ENCODE peak calls at places on chromosome 16, in seven cellular contexts. One of them, this sample, is unnamed.
A peak's percentile ranks its signal among the peaks of the same experiment; 100 is the strongest.

GRCh38 chr16:19835989-19836421 is 48.6 kb downstream of the GPRC5B start:
- DNase-seq in BE2C: no peak
- DNase-seq in adrenal gland: no peak
- DNase-seq in kidney epithelial cell: no peak
- DNase-seq in left lung: no peak
- DNase-seq in epithelial cell of proximal tubule: no peak
- DNase-seq in mammary epithelial cell: no peak
- DNase-seq in this sample: no peak

GRCh38 chr16:47851026-47851610 is 304.7 kb downstream of the ABCC12 start:
- DNase-seq in BE2C: no peak
- DNase-seq in adrenal gland: no peak
- DNase-seq in kidney epithelial cell: no peak
- DNase-seq in left lung: no peak
- DNase-seq in epithelial cell of proximal tubule: no peak
- DNase-seq in mammary epithelial cell: peak; percentile 50
- DNase-seq in this sample: peak; percentile 48

GRCh38 chr16:49399594-49400364 is 26.2 kb downstream of the C16orf78 start:
- DNase-seq in BE2C: no peak
- DNase-seq in adrenal gland: no peak
- DNase-seq in kidney epithelial cell: no peak
- DNase-seq in left lung: no peak
- DNase-seq in epithelial cell of proximal tubule: no peak
- DNase-seq in mammary epithelial cell: no peak
- DNase-seq in this sample: peak; percentile 21

GRCh38 chr16:20598832-20599469 is 22.8 kb upstream of the ACSM2B start:
- DNase-seq in BE2C: no peak
- DNase-seq in adrenal gland: no peak
- DNase-seq in kidney epithelial cell: no peak
- DNase-seq in left lung: no peak
- DNase-seq in epithelial cell of proximal tubule: no peak
- DNase-seq in mammary epithelial cell: no peak
- DNase-seq in this sample: no peak

GRCh38 chr16:4690946-4691665 is 2.3 kb upstream of the NUDT16L1 start:
- DNase-seq in BE2C: no peak
- DNase-seq in adrenal gland: peak; percentile 22
- DNase-seq in kidney epithelial cell: no peak
- DNase-seq in left lung: no peak
- DNase-seq in epithelial cell of proximal tubule: no peak
- DNase-seq in mammary epithelial cell: no peak
- DNase-seq in this sample: no peak

GRCh38 chr16:49335828-49336227 is 37.8 kb upstream of the C16orf78 start:
- DNase-seq in BE2C: no peak
- DNase-seq in adrenal gland: no peak
- DNase-seq in kidney epithelial cell: no peak
- DNase-seq in left lung: no peak
- DNase-seq in epithelial cell of proximal tubule: no peak
- DNase-seq in mammary epithelial cell: no peak
- DNase-seq in this sample: no peak

GRCh38 chr16:27503662-27504061 is 46.1 kb downstream of the GTF3C1 start:
- DNase-seq in BE2C: no peak
- DNase-seq in adrenal gland: no peak
- DNase-seq in kidney epithelial cell: no peak
- DNase-seq in left lung: no peak
- DNase-seq in epithelial cell of proximal tubule: no peak
- DNase-seq in mammary epithelial cell: peak; percentile 54
- DNase-seq in this sample: no peak

GRCh38 chr16:48158296-48158695 is 2.5 kb upstream of the ABCC12 start:
- DNase-seq in BE2C: no peak
- DNase-seq in adrenal gland: no peak
- DNase-seq in kidney epithelial cell: peak; percentile 54
- DNase-seq in left lung: no peak
- DNase-seq in epithelial cell of proximal tubule: peak; percentile 30
- DNase-seq in mammary epithelial cell: peak; percentile 93
- DNase-seq in this sample: no peak

GRCh38 chr16:86846136-86846535 is 267.8 kb downstream of the FOXL1 start:
- DNase-seq in BE2C: no peak
- DNase-seq in adrenal gland: no peak
- DNase-seq in kidney epithelial cell: no peak
- DNase-seq in left lung: no peak
- DNase-seq in epithelial cell of proximal tubule: no peak
- DNase-seq in mammary epithelial cell: no peak
- DNase-seq in this sample: no peak

GRCh38 chr16:79589495-79590134 is 10.9 kb downstream of the MAF start:
- DNase-seq in BE2C: no peak
- DNase-seq in adrenal gland: no peak
- DNase-seq in kidney epithelial cell: no peak
- DNase-seq in left lung: no peak
- DNase-seq in epithelial cell of proximal tubule: no peak
- DNase-seq in mammary epithelial cell: no peak
- DNase-seq in this sample: no peak

GRCh38 chr16:59597269-59597668 is 863.2 kb upstream of the GOT2 start:
- DNase-seq in BE2C: no peak
- DNase-seq in adrenal gland: no peak
- DNase-seq in kidney epithelial cell: no peak
- DNase-seq in left lung: no peak
- DNase-seq in epithelial cell of proximal tubule: no peak
- DNase-seq in mammary epithelial cell: peak; percentile 3
- DNase-seq in this sample: no peak

GRCh38 chr16:72203401-72203800 is 31.4 kb upstream of the PMFBP1 start:
- DNase-seq in BE2C: no peak
- DNase-seq in adrenal gland: peak; percentile 65
- DNase-seq in kidney epithelial cell: no peak
- DNase-seq in left lung: peak; percentile 42
- DNase-seq in epithelial cell of proximal tubule: no peak
- DNase-seq in mammary epithelial cell: peak; percentile 37
- DNase-seq in this sample: no peak

GRCh38 chr16:29757950-29758466 is 12.2 kb upstream of the C16orf54 start:
- DNase-seq in BE2C: no peak
- DNase-seq in adrenal gland: peak; percentile 28
- DNase-seq in kidney epithelial cell: peak; percentile 37
- DNase-seq in left lung: no peak
- DNase-seq in epithelial cell of proximal tubule: peak; percentile 37
- DNase-seq in mammary epithelial cell: no peak
- DNase-seq in this sample: no peak

GRCh38 chr16:80806957-80807356 is 2.6 kb upstream of the CDYL2 start:
- DNase-seq in BE2C: no peak
- DNase-seq in adrenal gland: no peak
- DNase-seq in kidney epithelial cell: peak; percentile 49
- DNase-seq in left lung: no peak
- DNase-seq in epithelial cell of proximal tubule: no peak
- DNase-seq in mammary epithelial cell: peak; percentile 46
- DNase-seq in this sample: no peak

GRCh38 chr16:56262148-56262878 is 71.0 kb downstream of the GNAO1 start:
- DNase-seq in BE2C: no peak
- DNase-seq in adrenal gland: peak; percentile 18
- DNase-seq in kidney epithelial cell: no peak
- DNase-seq in left lung: no peak
- DNase-seq in epithelial cell of proximal tubule: no peak
- DNase-seq in mammary epithelial cell: peak; percentile 46
- DNase-seq in this sample: no peak

GRCh38 chr16:743794-744500 is 3.1 kb upstream of the CIAO3 start:
- DNase-seq in BE2C: peak; percentile 41
- DNase-seq in adrenal gland: no peak
- DNase-seq in kidney epithelial cell: no peak
- DNase-seq in left lung: no peak
- DNase-seq in epithelial cell of proximal tubule: no peak
- DNase-seq in mammary epithelial cell: no peak
- DNase-seq in this sample: no peak

GRCh38 chr16:747978-748746 is 7.4 kb upstream of the CIAO3 start:
- DNase-seq in BE2C: no peak
- DNase-seq in adrenal gland: no peak
- DNase-seq in kidney epithelial cell: no peak
- DNase-seq in left lung: no peak
- DNase-seq in epithelial cell of proximal tubule: no peak
- DNase-seq in mammary epithelial cell: no peak
- DNase-seq in this sample: no peak

GRCh38 chr16:746637-747036 is 5.8 kb upstream of the CIAO3 start:
- DNase-seq in BE2C: no peak
- DNase-seq in adrenal gland: no peak
- DNase-seq in kidney epithelial cell: no peak
- DNase-seq in left lung: no peak
- DNase-seq in epithelial cell of proximal tubule: no peak
- DNase-seq in mammary epithelial cell: no peak
- DNase-seq in this sample: no peak

GRCh38 chr16:749010-749409 is 8.2 kb upstream of the CIAO3 start:
- DNase-seq in BE2C: no peak
- DNase-seq in adrenal gland: no peak
- DNase-seq in kidney epithelial cell: no peak
- DNase-seq in left lung: no peak
- DNase-seq in epithelial cell of proximal tubule: no peak
- DNase-seq in mammary epithelial cell: peak; percentile 54
- DNase-seq in this sample: no peak

GRCh38 chr16:745739-746138 is 4.9 kb upstream of the CIAO3 start:
- DNase-seq in BE2C: peak; percentile 70
- DNase-seq in adrenal gland: no peak
- DNase-seq in kidney epithelial cell: no peak
- DNase-seq in left lung: no peak
- DNase-seq in epithelial cell of proximal tubule: no peak
- DNase-seq in mammary epithelial cell: no peak
- DNase-seq in this sample: no peak
- TF ChIP-seq CTCF in BE2C: peak; percentile 46
- TF ChIP-seq CTCF in adrenal gland: no peak
- TF ChIP-seq CTCF in kidney epithelial cell: peak; percentile 88
- TF ChIP-seq CTCF in left lung: peak; percentile 24
- TF ChIP-seq CTCF in epithelial cell of proximal tubule: peak; percentile 67
- TF ChIP-seq CTCF in mammary epithelial cell: peak; percentile 16
- TF ChIP-seq CTCF in this sample: peak; percentile 47

DNA sequence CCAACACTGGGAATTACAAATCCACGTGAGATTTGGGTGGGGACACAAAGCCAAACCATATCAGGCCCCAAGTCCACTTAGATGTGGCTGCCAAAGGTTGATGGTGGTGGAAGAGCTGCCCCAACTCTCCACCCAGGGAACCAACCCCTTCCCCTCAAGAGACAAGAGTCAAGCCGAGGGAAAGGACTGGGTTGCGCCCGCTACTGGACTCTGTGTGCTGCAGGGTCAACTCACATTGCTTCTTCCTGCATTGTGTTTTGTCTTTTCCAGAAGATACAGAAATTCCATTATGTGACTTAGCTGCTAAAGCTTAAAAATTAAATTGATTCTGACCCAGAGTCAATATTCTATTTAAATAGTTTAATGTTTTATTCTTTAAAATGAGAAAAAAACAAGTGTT is 58.5 kb downstream of the ADAMTS18 start:
- DNase-seq in BE2C: no peak
- DNase-seq in adrenal gland: no peak
- DNase-seq in kidney epithelial cell: no peak
- DNase-seq in left lung: no peak
- DNase-seq in epithelial cell of proximal tubule: no peak
- DNase-seq in mammary epithelial cell: no peak
- DNase-seq in this sample: no peak
- TF ChIP-seq CTCF in BE2C: no peak
- TF ChIP-seq CTCF in adrenal gland: no peak
- TF ChIP-seq CTCF in kidney epithelial cell: peak; percentile 29
- TF ChIP-seq CTCF in left lung: no peak
- TF ChIP-seq CTCF in epithelial cell of proximal tubule: peak; percentile 26
- TF ChIP-seq CTCF in mammary epithelial cell: no peak
- TF ChIP-seq CTCF in this sample: no peak

DNA sequence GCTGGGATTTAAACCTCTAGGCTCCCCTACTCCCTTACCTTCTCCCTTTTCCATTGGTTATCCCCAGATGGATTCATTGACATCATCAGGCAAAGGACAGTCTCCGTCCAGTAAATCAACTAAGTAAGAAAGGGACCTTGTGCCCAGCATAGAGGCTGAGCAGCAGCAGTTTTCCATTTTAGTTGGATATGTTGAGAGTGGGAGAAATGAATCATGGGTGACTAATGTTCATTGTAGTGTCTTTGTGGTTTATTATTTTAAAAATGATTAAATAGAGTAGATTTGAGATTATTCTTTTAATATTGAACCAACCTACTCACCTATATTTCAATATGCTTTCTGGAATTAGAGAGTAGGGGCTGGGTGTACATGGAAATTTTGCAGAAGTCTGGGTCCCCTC is 99.4 kb upstream of the CACNG3 start:
- DNase-seq in BE2C: no peak
- DNase-seq in adrenal gland: no peak
- DNase-seq in kidney epithelial cell: no peak
- DNase-seq in left lung: no peak
- DNase-seq in epithelial cell of proximal tubule: no peak
- DNase-seq in mammary epithelial cell: no peak
- DNase-seq in this sample: no peak
- TF ChIP-seq CTCF in BE2C: no peak
- TF ChIP-seq CTCF in adrenal gland: no peak
- TF ChIP-seq CTCF in kidney epithelial cell: no peak
- TF ChIP-seq CTCF in left lung: no peak
- TF ChIP-seq CTCF in epithelial cell of proximal tubule: no peak
- TF ChIP-seq CTCF in mammary epithelial cell: no peak
- TF ChIP-seq CTCF in this sample: no peak

DNA sequence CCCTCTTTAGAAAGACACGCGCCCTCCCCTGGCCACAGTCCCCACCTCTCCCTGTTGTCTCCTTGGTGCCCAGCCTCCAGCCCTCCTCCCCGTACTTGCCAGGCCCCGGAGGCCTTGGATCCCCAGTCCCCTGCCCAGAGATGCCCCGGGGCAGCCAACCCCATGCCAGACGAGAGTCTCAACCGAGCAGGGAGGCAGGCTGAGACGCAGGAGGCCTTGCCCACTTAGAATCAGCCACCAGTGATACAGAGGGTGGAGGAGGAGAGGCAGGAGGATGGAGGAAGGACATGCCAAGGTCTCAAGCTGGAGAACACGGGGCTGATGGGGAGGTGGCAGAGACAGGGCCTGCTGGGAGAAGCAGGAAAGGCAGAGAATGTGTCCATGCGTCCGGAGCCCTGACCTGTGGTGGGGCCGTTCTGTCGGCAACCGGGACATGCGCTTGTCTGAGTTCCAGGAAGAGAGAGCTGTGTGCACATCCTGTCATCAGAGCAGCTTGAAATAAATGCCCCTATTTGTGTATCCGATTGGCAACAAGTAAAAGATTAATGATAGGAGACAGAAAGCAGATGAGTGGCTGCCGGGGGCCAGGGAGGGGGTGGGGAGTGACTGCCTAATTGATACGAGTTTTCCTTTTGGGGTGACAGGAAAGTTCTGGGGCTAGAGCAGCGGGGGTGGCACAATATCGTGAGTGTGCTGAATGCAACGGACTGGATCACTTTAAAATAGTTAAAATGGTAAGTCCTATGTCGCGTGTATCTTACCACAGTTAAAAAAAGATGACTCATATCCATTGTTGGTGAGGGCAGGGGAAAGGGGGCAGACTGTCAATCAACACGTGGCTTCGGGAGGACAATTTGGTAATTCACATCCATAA is 44.7 kb upstream of the MEAK7 start:
- DNase-seq in BE2C: no peak
- DNase-seq in adrenal gland: peak; percentile 36
- DNase-seq in kidney epithelial cell: no peak
- DNase-seq in left lung: no peak
- DNase-seq in epithelial cell of proximal tubule: no peak
- DNase-seq in mammary epithelial cell: no peak
- DNase-seq in this sample: no peak
- TF ChIP-seq CTCF in BE2C: no peak
- TF ChIP-seq CTCF in adrenal gland: no peak
- TF ChIP-seq CTCF in kidney epithelial cell: no peak
- TF ChIP-seq CTCF in left lung: no peak
- TF ChIP-seq CTCF in epithelial cell of proximal tubule: no peak
- TF ChIP-seq CTCF in mammary epithelial cell: no peak
- TF ChIP-seq CTCF in this sample: no peak